ENCODE peak calls at places on chromosomes 3 and 15, in six cellular contexts. E, X, K, Q, V and A are unnamed samples.

GRCh38 chr15:98800437-98801233 is 152.3 kb downstream of the IGF1R start:
- DNase-seq in E (no peak), X (peak), K (peak), Q (no peak), V (peak), A (no peak)

GRCh38 chr3:44418549-44418948 is 58.9 kb downstream of the ZNF445 start:
- DNase-seq in E (no peak), X (no peak), K (no peak), Q (no peak), V (no peak), A (no peak)

GRCh38 chr3:57646723-57647122 is 46.2 kb downstream of the DENND6A start:
- DNase-seq in E (no peak), X (peak), K (no peak), Q (no peak), V (peak), A (no peak)

GRCh38 chr15:95998935-95999334 is 331.6 kb upstream of the NR2F2 start:
- DNase-seq in E (no peak), X (no peak), K (no peak), Q (no peak), V (no peak), A (no peak)

GRCh38 chr3:16529264-16529663 is 15.8 kb upstream of the RFTN1 start:
- DNase-seq in E (no peak), X (no peak), K (no peak), Q (no peak), V (no peak), A (no peak)

GRCh38 chr15:75420698-75421097 is 30.8 kb downstream of the SIN3A start:
- DNase-seq in E (no peak), X (peak), K (no peak), Q (no peak), V (peak), A (no peak)

GRCh38 chr15:35999211-35999610 is 453.2 kb upstream of the DPH6 start:
- DNase-seq in E (no peak), X (no peak), K (no peak), Q (no peak), V (no peak), A (no peak)

GRCh38 chr15:73334086-73334485 is 34.7 kb downstream of the HCN4 start:
- DNase-seq in E (no peak), X (no peak), K (no peak), Q (no peak), V (no peak), A (no peak)

GRCh38 chr3:13496879-13497278 is 16.8 kb downstream of the HDAC11 start:
- DNase-seq in E (no peak), X (no peak), K (no peak), Q (no peak), V (no peak), A (no peak)

GRCh38 chr15:73322665-73323373 is 45.9 kb downstream of the HCN4 start:
- DNase-seq in E (no peak), X (no peak), K (no peak), Q (no peak), V (no peak), A (no peak)

GRCh38 chr15:78077053-78077859 is at the start of gene TBC1D2B:
- DNase-seq in E (peak), X (peak), K (peak), Q (no peak), V (peak), A (no peak)

GRCh38 chr15:52558196-52558595 is 10.6 kb downstream of the ARPP19 start:
- DNase-seq in E (no peak), X (peak), K (no peak), Q (no peak), V (peak), A (no peak)

GRCh38 chr15:57540736-57541135 is 51.0 kb upstream of the MYZAP start:
- DNase-seq in E (no peak), X (no peak), K (no peak), Q (no peak), V (no peak), A (no peak)

GRCh38 chr15:62241135-62241770 is 76.2 kb upstream of the C2CD4B start:
- DNase-seq in E (no peak), X (no peak), K (peak), Q (no peak), V (no peak), A (no peak)

GRCh38 chr15:48507416-48508065 is 138.0 kb downstream of the FBN1 start:
- DNase-seq in E (no peak), X (peak), K (peak), Q (no peak), V (peak), A (no peak)

GRCh38 chr3:146065573-146066006 is 95.4 kb downstream of the PLOD2 start:
- DNase-seq in E (no peak), X (peak), K (peak), Q (no peak), V (peak), A (no peak)

GRCh38 chr3:142209655-142210054 is 15.7 kb downstream of the GK5 start:
- DNase-seq in E (no peak), X (peak), K (no peak), Q (no peak), V (peak), A (no peak)

GRCh38 chr15:92693922-92694331 is 38.4 kb upstream of the FAM174B start:
- DNase-seq in E (no peak), X (no peak), K (peak), Q (no peak), V (peak), A (no peak)

GRCh38 chr3:142657033-142657432 is 60.8 kb downstream of the PLS1 start:
- DNase-seq in E (no peak), X (no peak), K (no peak), Q (no peak), V (no peak), A (no peak)

GRCh38 chr3:126293370-126294082 is 63.7 kb downstream of the KLF15 start:
- DNase-seq in E (no peak), X (no peak), K (no peak), Q (no peak), V (peak), A (no peak)

GRCh38 chr3:188832961-188833615 is 338.7 kb upstream of the TPRG1 start:
- DNase-seq in E (no peak), X (no peak), K (no peak), Q (no peak), V (peak), A (no peak)

GRCh38 chr3:46986782-46987484 is 7.5 kb downstream of the NBEAL2 start:
- DNase-seq in E (peak), X (no peak), K (no peak), Q (no peak), V (no peak), A (peak)

GRCh38 chr3:86239956-86240355 is 751.0 kb downstream of the VGLL3 start:
- DNase-seq in E (no peak), X (no peak), K (no peak), Q (no peak), V (no peak), A (no peak)

GRCh38 chr3:43222594-43222993 is 63.7 kb upstream of the SNRK start:
- DNase-seq in E (no peak), X (no peak), K (no peak), Q (no peak), V (no peak), A (no peak)

GRCh38 chr15:69664572-69665326 is 212.1 kb downstream of the RPLP1 start:
- DNase-seq in E (no peak), X (no peak), K (no peak), Q (no peak), V (no peak), A (no peak)

GRCh38 chr3:13215940-13216546 is 142.8 kb upstream of the IQSEC1 start:
- DNase-seq in E (no peak), X (peak), K (no peak), Q (no peak), V (peak), A (no peak)

GRCh38 chr3:69454204-69454787 is 68.4 kb upstream of the FRMD4B start:
- DNase-seq in E (no peak), X (no peak), K (no peak), Q (no peak), V (no peak), A (no peak)

GRCh38 chr3:9420850-9421549 is 23.6 kb downstream of the SETD5 start:
- DNase-seq in E (no peak), X (peak), K (no peak), Q (no peak), V (peak), A (no peak)

GRCh38 chr15:62584301-62585235 is 419.5 kb upstream of the C2CD4B start:
- DNase-seq in E (no peak), X (no peak), K (no peak), Q (no peak), V (no peak), A (no peak)

GRCh38 chr15:81880833-81881232 is 165.0 kb downstream of the MEX3B start:
- DNase-seq in E (no peak), X (no peak), K (no peak), Q (no peak), V (no peak), A (no peak)

GRCh38 chr3:72187131-72187530 is 402.2 kb upstream of the PROK2 start:
- DNase-seq in E (no peak), X (no peak), K (no peak), Q (no peak), V (no peak), A (no peak)

GRCh38 chr15:83283813-83284562 is 476 bp downstream of the BNC1 start:
- DNase-seq in E (peak), X (peak), K (peak), Q (no peak), V (peak), A (no peak)

GRCh38 chr15:50339717-50340116 is 15.3 kb downstream of the GABPB1 start:
- DNase-seq in E (no peak), X (no peak), K (no peak), Q (no peak), V (no peak), A (no peak)

GRCh38 chr15:43225201-43225949 is 4.6 kb upstream of the EPB42 start:
- DNase-seq in E (no peak), X (peak), K (no peak), Q (no peak), V (peak), A (peak)

GRCh38 chr3:112757197-112757596 is 89.5 kb downstream of the CD200R1L start:
- DNase-seq in E (no peak), X (no peak), K (no peak), Q (no peak), V (no peak), A (no peak)

GRCh38 chr3:30544811-30545210 is 61.6 kb upstream of the TGFBR2 start:
- DNase-seq in E (no peak), X (peak), K (no peak), Q (no peak), V (peak), A (no peak)

GRCh38 chr3:66336358-66336766 is 115.6 kb downstream of the SLC25A26 start:
- DNase-seq in E (no peak), X (peak), K (no peak), Q (no peak), V (peak), A (no peak)

GRCh38 chr3:181948286-181948685 is 236.6 kb downstream of the SOX2 start:
- DNase-seq in E (no peak), X (no peak), K (no peak), Q (no peak), V (no peak), A (no peak)
- TF ChIP-seq CTCF in E (no peak), X (peak), K (peak), Q (no peak), V (no peak), A (peak)

GRCh38 chr3:177894021-177894690 is 642.1 kb upstream of the KCNMB2 start:
- DNase-seq in E (no peak), X (no peak), K (no peak), Q (no peak), V (no peak), A (no peak)

GRCh38 chr3:177904661-177905060 is 631.6 kb upstream of the KCNMB2 start:
- DNase-seq in E (no peak), X (no peak), K (no peak), Q (no peak), V (peak), A (no peak)

GRCh38 chr3:177905173-177905894 is 630.9 kb upstream of the KCNMB2 start:
- DNase-seq in E (no peak), X (peak), K (no peak), Q (no peak), V (peak), A (no peak)

GRCh38 chr3:177898185-177898584 is 638.1 kb upstream of the KCNMB2 start:
- DNase-seq in E (no peak), X (no peak), K (no peak), Q (no peak), V (no peak), A (no peak)

GRCh38 chr3:177899275-177900067 is 636.8 kb upstream of the KCNMB2 start:
- DNase-seq in E (no peak), X (no peak), K (no peak), Q (no peak), V (no peak), A (no peak)
- TF ChIP-seq CTCF in E (no peak), X (no peak), K (no peak), Q (no peak), V (no peak), A (no peak)

GRCh38 chr3:48558446-48559134 is 2.0 kb upstream of the PFKFB4 start:
- DNase-seq in E (no peak), X (no peak), K (no peak), Q (peak), V (no peak), A (no peak)

GRCh38 chr3:48555949-48556795 is 431 bp downstream of the PFKFB4 start:
- DNase-seq in E (no peak), X (no peak), K (no peak), Q (no peak), V (no peak), A (no peak)

GRCh38 chr3:48555231-48555948 is 1.2 kb downstream of the PFKFB4 start:
- DNase-seq in E (no peak), X (no peak), K (no peak), Q (no peak), V (no peak), A (no peak)

GRCh38 chr3:48553886-48554845 is 2.4 kb downstream of the PFKFB4 start:
- DNase-seq in E (no peak), X (no peak), K (no peak), Q (no peak), V (no peak), A (no peak)

GRCh38 chr3:48556796-48557626 is at the start of gene PFKFB4:
- DNase-seq in E (peak), X (peak), K (peak), Q (peak), V (peak), A (peak)
- TF ChIP-seq CTCF in E (no peak), X (no peak), K (peak), Q (no peak), V (no peak), A (no peak)

GRCh38 chr3:198079771-198080520 is 119.9 kb downstream of the LMLN start:
- DNase-seq in E (peak), X (no peak), K (peak), Q (no peak), V (peak), A (no peak)

GRCh38 chr3:198076722-198077308 is 116.8 kb downstream of the LMLN start:
- DNase-seq in E (no peak), X (no peak), K (no peak), Q (no peak), V (no peak), A (no peak)

GRCh38 chr3:198081421-198081844 is 121.4 kb downstream of the LMLN start:
- DNase-seq in E (peak), X (no peak), K (peak), Q (no peak), V (no peak), A (no peak)

DNA sequence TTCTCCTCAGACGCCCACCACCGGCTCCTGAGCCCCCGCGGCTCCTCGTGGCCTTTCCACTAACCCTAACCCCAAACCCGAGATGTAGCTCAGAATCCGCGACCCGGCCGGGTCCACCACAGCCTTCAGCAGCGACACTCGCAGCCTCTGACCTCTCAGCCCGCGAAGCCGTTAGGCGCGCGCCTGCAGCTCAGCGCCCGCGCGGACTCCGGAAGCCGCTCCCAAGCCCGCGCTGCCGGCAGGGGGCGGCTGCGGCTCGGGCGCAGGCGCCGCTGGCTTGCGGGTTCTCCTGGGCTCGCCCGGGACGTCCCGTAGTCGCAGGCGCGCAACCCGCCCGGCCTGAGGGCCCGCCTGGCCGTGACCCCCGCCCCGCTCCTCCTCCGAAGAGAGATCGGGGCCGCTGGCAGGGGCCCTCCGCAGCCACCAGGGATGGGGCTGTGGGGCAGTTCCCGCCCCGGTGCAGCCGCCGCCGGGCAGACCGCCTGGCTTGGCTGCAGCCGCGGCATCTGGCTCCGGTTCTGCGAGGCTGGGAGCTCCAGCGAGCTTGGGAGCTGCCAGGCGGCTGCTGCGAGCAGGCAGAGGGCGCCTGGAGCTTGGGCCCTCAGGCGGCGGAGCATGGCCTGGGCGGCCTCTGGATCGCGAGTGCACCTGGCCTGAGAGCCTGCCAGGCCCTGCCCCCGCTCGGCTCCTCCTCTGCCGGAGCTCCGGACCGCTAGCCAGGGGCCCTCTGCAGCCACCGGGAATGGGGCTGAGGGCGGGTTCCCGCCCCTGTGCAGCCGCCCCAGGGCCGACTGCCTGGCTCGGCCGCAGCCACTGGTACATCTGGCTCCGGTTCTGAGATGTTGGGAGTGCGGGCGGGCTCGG is 120.7 kb downstream of the LMLN start:
- DNase-seq in E (peak), X (peak), K (peak), Q (peak), V (peak), A (no peak)
- TF ChIP-seq CTCF in E (peak), X (peak), K (peak), Q (peak), V (peak), A (peak)

GRCh38 chr3:120420855-120421570 is 29.8 kb downstream of the FSTL1 start:
- DNase-seq in E (no peak), X (peak), K (no peak), Q (no peak), V (peak), A (no peak)
- TF ChIP-seq CTCF in E (no peak), X (peak), K (no peak), Q (no peak), V (peak), A (no peak)

GRCh38 chr3:101813817-101814440 is 34.9 kb downstream of the NXPE3 start:
- DNase-seq in E (no peak), X (peak), K (no peak), Q (no peak), V (peak), A (no peak)
- TF ChIP-seq CTCF in E (peak), X (peak), K (peak), Q (peak), V (peak), A (peak)

DNA sequence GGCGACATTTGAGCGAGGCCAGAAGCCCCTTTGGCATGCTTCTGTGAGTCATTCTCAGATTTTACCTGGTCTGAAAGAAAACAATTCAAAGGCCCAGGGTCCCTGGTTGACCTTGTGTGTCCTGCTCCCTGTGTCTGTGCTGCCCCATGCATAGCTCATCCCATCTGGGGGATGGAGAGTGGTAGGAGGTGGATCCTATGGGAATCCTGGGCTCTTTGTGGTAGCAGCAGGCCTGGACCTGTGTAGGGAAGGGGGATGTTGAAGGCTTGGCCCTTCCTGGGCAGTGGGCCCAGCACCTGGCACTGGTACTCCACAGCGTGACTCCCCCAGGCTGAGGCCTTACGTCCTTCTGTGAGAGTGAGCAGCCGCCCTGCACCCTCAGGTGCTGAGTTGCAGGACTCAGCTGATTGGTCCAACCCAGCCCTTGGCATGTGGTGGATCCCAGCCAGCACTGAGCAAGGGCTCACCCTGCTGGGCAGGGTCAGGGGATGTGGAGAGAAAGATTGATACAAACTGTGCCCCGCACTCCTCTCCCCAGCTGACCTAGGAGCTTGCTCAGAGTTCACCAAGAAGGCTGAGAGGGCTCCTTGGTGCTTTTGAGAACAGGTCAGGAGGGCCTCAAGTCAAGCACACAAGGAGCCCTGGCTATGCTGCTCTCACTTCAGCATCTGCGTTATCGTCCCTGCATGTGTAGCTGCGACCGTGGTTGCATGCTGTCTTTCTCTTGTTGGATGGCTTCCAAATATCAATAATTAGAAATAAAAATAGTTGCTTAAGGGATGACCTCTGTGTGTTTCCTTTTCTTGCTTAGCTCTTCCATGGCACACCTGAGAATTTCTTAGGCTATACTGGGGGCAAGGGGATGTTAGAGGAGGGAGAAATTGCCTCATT is 21.4 kb upstream of the JMJD7 start:
- DNase-seq in E (no peak), X (no peak), K (no peak), Q (no peak), V (no peak), A (no peak)
- TF ChIP-seq CTCF in E (no peak), X (peak), K (no peak), Q (no peak), V (no peak), A (no peak)

GRCh38 chr3:114294940-114295480 is 1.2 kb downstream of the TIGIT start:
- DNase-seq in E (no peak), X (no peak), K (no peak), Q (no peak), V (no peak), A (no peak)

GRCh38 chr3:114299925-114300624 is 6.2 kb downstream of the TIGIT start:
- DNase-seq in E (no peak), X (no peak), K (no peak), Q (no peak), V (no peak), A (no peak)

GRCh38 chr3:114293846-114294245 is at the start of gene TIGIT:
- DNase-seq in E (no peak), X (no peak), K (no peak), Q (no peak), V (no peak), A (no peak)

DNA sequence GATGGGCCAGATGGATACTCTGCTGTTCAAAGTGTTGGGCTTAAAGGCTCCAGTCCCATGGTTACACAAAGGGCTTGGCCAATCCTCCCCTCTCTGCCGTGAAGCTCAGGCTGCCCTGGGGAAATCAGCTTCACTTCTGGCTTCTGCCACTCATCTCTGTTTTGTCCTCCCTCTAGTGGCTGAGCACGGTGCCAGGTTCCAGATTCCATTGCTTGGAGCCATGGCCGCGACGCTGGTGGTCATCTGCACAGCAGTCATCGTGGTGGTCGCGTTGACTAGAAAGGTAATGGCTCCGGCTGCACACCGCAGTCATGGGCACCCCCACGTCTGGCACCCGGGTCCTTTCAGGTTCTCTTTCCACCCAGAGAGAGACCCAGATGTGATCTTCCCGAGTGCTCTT is 5.6 kb downstream of the TIGIT start:
- DNase-seq in E (no peak), X (no peak), K (peak), Q (no peak), V (peak), A (no peak)
- TF ChIP-seq CTCF in E (no peak), X (peak), K (peak), Q (no peak), V (peak), A (no peak)